ENCODE peak calls at places on chromosomes 6 and 20, in seven cellular contexts. One of them, this sample, is unnamed.

GRCh38 chr6:1667012-1667804 is 57.5 kb downstream of the FOXC1 start:
- DNase-seq in IMR-90: peak
- DNase-seq in mesenchymal stem cell: peak
- DNase-seq in H1: no peak
- DNase-seq in mesendoderm: no peak
- DNase-seq in neuronal stem cell: no peak
- DNase-seq in H9: no peak
- DNase-seq in this sample: no peak

GRCh38 chr20:62736026-62736406 is 27.4 kb downstream of the NTSR1 start:
- DNase-seq in mesenchymal stem cell: no peak
- DNase-seq in mesendoderm: no peak
- DNase-seq in H9: no peak
- DNase-seq in neuronal stem cell: no peak
- DNase-seq in IMR-90: no peak
- DNase-seq in H1: no peak
- DNase-seq in this sample: no peak

GRCh38 chr20:13322621-13323020 is 101.5 kb downstream of the ISM1 start:
- DNase-seq in neuronal stem cell: no peak
- DNase-seq in mesenchymal stem cell: no peak
- DNase-seq in IMR-90: no peak
- DNase-seq in H9: no peak
- DNase-seq in H1: no peak
- DNase-seq in mesendoderm: peak
- DNase-seq in this sample: no peak

GRCh38 chr6:49841424-49841823 is 24.9 kb downstream of the CRISP1 start:
- DNase-seq in H1: no peak
- DNase-seq in IMR-90: no peak
- DNase-seq in neuronal stem cell: no peak
- DNase-seq in mesendoderm: no peak
- DNase-seq in mesenchymal stem cell: no peak
- DNase-seq in H9: no peak
- DNase-seq in this sample: no peak

GRCh38 chr6:136695410-136695809 is 96.9 kb downstream of the MAP3K5 start:
- DNase-seq in H9: no peak
- DNase-seq in mesendoderm: no peak
- DNase-seq in mesenchymal stem cell: no peak
- DNase-seq in IMR-90: no peak
- DNase-seq in neuronal stem cell: no peak
- DNase-seq in H1: no peak
- DNase-seq in this sample: no peak

GRCh38 chr20:56786503-56786902 is 157.4 kb downstream of the TFAP2C start:
- DNase-seq in H1: no peak
- DNase-seq in neuronal stem cell: no peak
- DNase-seq in IMR-90: no peak
- DNase-seq in H9: no peak
- DNase-seq in mesendoderm: no peak
- DNase-seq in mesenchymal stem cell: no peak
- DNase-seq in this sample: no peak

GRCh38 chr6:4280721-4281120 is 145.3 kb upstream of the ECI2 start:
- DNase-seq in neuronal stem cell: no peak
- DNase-seq in mesenchymal stem cell: peak
- DNase-seq in H1: no peak
- DNase-seq in IMR-90: peak
- DNase-seq in H9: no peak
- DNase-seq in mesendoderm: peak
- DNase-seq in this sample: no peak

GRCh38 chr6:131250121-131250520 is 114.9 kb downstream of the AKAP7 start:
- DNase-seq in mesenchymal stem cell: peak
- DNase-seq in mesendoderm: peak
- DNase-seq in neuronal stem cell: peak
- DNase-seq in H1: no peak
- DNase-seq in IMR-90: peak
- DNase-seq in H9: peak
- DNase-seq in this sample: no peak

GRCh38 chr6:125588268-125588667 is 161.2 kb upstream of the HEY2 start:
- DNase-seq in IMR-90: no peak
- DNase-seq in mesendoderm: peak
- DNase-seq in mesenchymal stem cell: no peak
- DNase-seq in H9: no peak
- DNase-seq in H1: no peak
- DNase-seq in neuronal stem cell: no peak
- DNase-seq in this sample: no peak

GRCh38 chr6:166515072-166515810 is 71.2 kb downstream of the RAMACL start:
- DNase-seq in mesendoderm: peak
- DNase-seq in IMR-90: peak
- DNase-seq in mesenchymal stem cell: peak
- DNase-seq in H1: no peak
- DNase-seq in H9: no peak
- DNase-seq in neuronal stem cell: no peak
- DNase-seq in this sample: peak

GRCh38 chr6:43798688-43799444 is 28.9 kb downstream of the VEGFA start:
- DNase-seq in H1: no peak
- DNase-seq in H9: no peak
- DNase-seq in mesenchymal stem cell: peak
- DNase-seq in neuronal stem cell: no peak
- DNase-seq in mesendoderm: peak
- DNase-seq in IMR-90: peak
- DNase-seq in this sample: peak

GRCh38 chr6:134585529-134585873 is 267.6 kb upstream of the SGK1 start:
- DNase-seq in mesendoderm: peak
- DNase-seq in neuronal stem cell: no peak
- DNase-seq in mesenchymal stem cell: no peak
- DNase-seq in H9: no peak
- DNase-seq in H1: no peak
- DNase-seq in IMR-90: no peak
- DNase-seq in this sample: peak

GRCh38 chr20:56855693-56856092 is 226.6 kb downstream of the TFAP2C start:
- DNase-seq in H1: no peak
- DNase-seq in H9: no peak
- DNase-seq in mesendoderm: no peak
- DNase-seq in mesenchymal stem cell: no peak
- DNase-seq in IMR-90: no peak
- DNase-seq in neuronal stem cell: no peak
- DNase-seq in this sample: no peak

GRCh38 chr20:63084563-63084927 is 77.8 kb upstream of the BHLHE23 start:
- DNase-seq in neuronal stem cell: no peak
- DNase-seq in mesendoderm: no peak
- DNase-seq in mesenchymal stem cell: no peak
- DNase-seq in H9: no peak
- DNase-seq in IMR-90: no peak
- DNase-seq in H1: no peak
- DNase-seq in this sample: no peak

GRCh38 chr6:54618597-54618996 is 228.0 kb upstream of the FAM83B start:
- DNase-seq in H9: no peak
- DNase-seq in H1: no peak
- DNase-seq in mesendoderm: no peak
- DNase-seq in IMR-90: no peak
- DNase-seq in mesenchymal stem cell: peak
- DNase-seq in neuronal stem cell: no peak
- DNase-seq in this sample: no peak

GRCh38 chr6:151553416-151554158 is 59.8 kb downstream of the CCDC170 start:
- DNase-seq in mesenchymal stem cell: no peak
- DNase-seq in IMR-90: no peak
- DNase-seq in neuronal stem cell: no peak
- DNase-seq in H9: no peak
- DNase-seq in H1: no peak
- DNase-seq in mesendoderm: no peak
- DNase-seq in this sample: no peak

GRCh38 chr6:17418281-17419188 is 25.1 kb downstream of the CAP2 start:
- DNase-seq in mesendoderm: peak
- DNase-seq in H9: peak
- DNase-seq in neuronal stem cell: no peak
- DNase-seq in H1: no peak
- DNase-seq in mesenchymal stem cell: peak
- DNase-seq in IMR-90: peak
- DNase-seq in this sample: peak

GRCh38 chr20:48010623-48011022 is 225.3 kb upstream of the SULF2 start:
- DNase-seq in mesendoderm: no peak
- DNase-seq in neuronal stem cell: no peak
- DNase-seq in IMR-90: no peak
- DNase-seq in H9: no peak
- DNase-seq in H1: no peak
- DNase-seq in mesenchymal stem cell: no peak
- DNase-seq in this sample: no peak
- H3K18ac ChIP-seq in mesendoderm: no peak
- H3K18ac ChIP-seq in neuronal stem cell: no peak
- H3K18ac ChIP-seq in IMR-90: no peak
- H3K18ac ChIP-seq in H9: no peak
- H3K18ac ChIP-seq in H1: no peak
- H3K18ac ChIP-seq in mesenchymal stem cell: no peak
- H3K18ac ChIP-seq in this sample: no peak

DNA sequence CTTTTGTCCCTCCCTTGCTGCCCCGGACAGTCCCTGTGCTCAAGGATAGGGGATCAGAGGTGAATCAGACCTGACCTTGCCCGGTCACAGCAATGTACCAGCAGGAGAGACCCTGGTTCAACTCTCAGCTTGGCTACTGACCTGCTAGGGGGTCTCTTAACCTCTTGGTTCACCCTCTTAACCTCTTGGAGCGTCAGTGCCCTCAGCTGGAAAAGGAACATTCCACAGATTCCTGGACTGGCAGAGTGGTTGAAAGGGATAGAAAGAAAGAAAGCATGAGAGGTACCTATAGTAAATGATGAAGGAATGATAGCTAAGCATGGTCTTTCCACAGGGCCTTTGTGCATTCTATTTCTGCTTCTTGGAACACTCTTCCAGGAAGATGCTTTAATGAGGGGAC is 25.2 kb downstream of the SNAI1 start:
- DNase-seq in IMR-90: no peak
- DNase-seq in H1: no peak
- DNase-seq in mesenchymal stem cell: no peak
- DNase-seq in neuronal stem cell: no peak
- DNase-seq in mesendoderm: no peak
- DNase-seq in H9: no peak
- DNase-seq in this sample: no peak
- H3K18ac ChIP-seq in IMR-90: no peak
- H3K18ac ChIP-seq in H1: no peak
- H3K18ac ChIP-seq in mesenchymal stem cell: no peak
- H3K18ac ChIP-seq in neuronal stem cell: peak
- H3K18ac ChIP-seq in mesendoderm: no peak
- H3K18ac ChIP-seq in H9: no peak
- H3K18ac ChIP-seq in this sample: no peak

GRCh38 chr6:68333444-68333843 is 301.6 kb upstream of the ADGRB3 start:
- DNase-seq in H1: no peak
- DNase-seq in neuronal stem cell: no peak
- DNase-seq in IMR-90: no peak
- DNase-seq in mesendoderm: no peak
- DNase-seq in H9: no peak
- DNase-seq in mesenchymal stem cell: no peak
- DNase-seq in this sample: no peak
- H3K18ac ChIP-seq in H1: no peak
- H3K18ac ChIP-seq in neuronal stem cell: no peak
- H3K18ac ChIP-seq in IMR-90: no peak
- H3K18ac ChIP-seq in mesendoderm: no peak
- H3K18ac ChIP-seq in H9: no peak
- H3K18ac ChIP-seq in mesenchymal stem cell: no peak
- H3K18ac ChIP-seq in this sample: no peak

GRCh38 chr6:30311101-30311500 is 15.6 kb upstream of the TRIM39 start:
- DNase-seq in H9: no peak
- DNase-seq in mesendoderm: peak
- DNase-seq in IMR-90: no peak
- DNase-seq in mesenchymal stem cell: no peak
- DNase-seq in H1: no peak
- DNase-seq in neuronal stem cell: no peak
- DNase-seq in this sample: no peak
- H3K18ac ChIP-seq in H9: no peak
- H3K18ac ChIP-seq in mesendoderm: no peak
- H3K18ac ChIP-seq in IMR-90: no peak
- H3K18ac ChIP-seq in mesenchymal stem cell: no peak
- H3K18ac ChIP-seq in H1: no peak
- H3K18ac ChIP-seq in neuronal stem cell: no peak
- H3K18ac ChIP-seq in this sample: no peak

GRCh38 chr6:36267731-36268477 is 2.0 kb upstream of the PNPLA1 start:
- DNase-seq in H1: no peak
- DNase-seq in mesendoderm: no peak
- DNase-seq in IMR-90: no peak
- DNase-seq in H9: no peak
- DNase-seq in neuronal stem cell: no peak
- DNase-seq in mesenchymal stem cell: no peak
- DNase-seq in this sample: peak

GRCh38 chr6:36265744-36266143 is 4.1 kb upstream of the PNPLA1 start:
- DNase-seq in H1: no peak
- DNase-seq in H9: no peak
- DNase-seq in neuronal stem cell: no peak
- DNase-seq in mesendoderm: no peak
- DNase-seq in mesenchymal stem cell: no peak
- DNase-seq in IMR-90: no peak
- DNase-seq in this sample: no peak

GRCh38 chr6:36268478-36269248 is 1.2 kb upstream of the PNPLA1 start:
- DNase-seq in H1: no peak
- DNase-seq in H9: no peak
- DNase-seq in neuronal stem cell: no peak
- DNase-seq in mesenchymal stem cell: no peak
- DNase-seq in mesendoderm: no peak
- DNase-seq in IMR-90: peak
- DNase-seq in this sample: peak

GRCh38 chr6:36266913-36267644 is 2.8 kb upstream of the PNPLA1 start:
- DNase-seq in neuronal stem cell: no peak
- DNase-seq in H1: no peak
- DNase-seq in IMR-90: no peak
- DNase-seq in mesenchymal stem cell: no peak
- DNase-seq in H9: no peak
- DNase-seq in mesendoderm: no peak
- DNase-seq in this sample: peak

GRCh38 chr6:36263390-36263789 is 6.5 kb upstream of the PNPLA1 start:
- DNase-seq in H1: no peak
- DNase-seq in neuronal stem cell: no peak
- DNase-seq in mesenchymal stem cell: no peak
- DNase-seq in mesendoderm: no peak
- DNase-seq in IMR-90: no peak
- DNase-seq in H9: no peak
- DNase-seq in this sample: no peak
- H3K18ac ChIP-seq in H1: no peak
- H3K18ac ChIP-seq in neuronal stem cell: no peak
- H3K18ac ChIP-seq in mesenchymal stem cell: no peak
- H3K18ac ChIP-seq in mesendoderm: no peak
- H3K18ac ChIP-seq in IMR-90: no peak
- H3K18ac ChIP-seq in H9: no peak
- H3K18ac ChIP-seq in this sample: no peak

GRCh38 chr6:19772891-19773290 is 64.3 kb upstream of the ID4 start:
- DNase-seq in H1: no peak
- DNase-seq in mesenchymal stem cell: no peak
- DNase-seq in mesendoderm: peak
- DNase-seq in neuronal stem cell: no peak
- DNase-seq in H9: no peak
- DNase-seq in IMR-90: no peak
- DNase-seq in this sample: no peak
- H3K18ac ChIP-seq in H1: no peak
- H3K18ac ChIP-seq in mesenchymal stem cell: no peak
- H3K18ac ChIP-seq in mesendoderm: no peak
- H3K18ac ChIP-seq in neuronal stem cell: no peak
- H3K18ac ChIP-seq in H9: no peak
- H3K18ac ChIP-seq in IMR-90: no peak
- H3K18ac ChIP-seq in this sample: no peak

GRCh38 chr6:6971369-6971768 is 136.4 kb upstream of the RREB1 start:
- DNase-seq in mesendoderm: no peak
- DNase-seq in H9: no peak
- DNase-seq in neuronal stem cell: no peak
- DNase-seq in H1: no peak
- DNase-seq in IMR-90: no peak
- DNase-seq in mesenchymal stem cell: no peak
- DNase-seq in this sample: no peak
- H3K18ac ChIP-seq in mesendoderm: no peak
- H3K18ac ChIP-seq in H9: no peak
- H3K18ac ChIP-seq in neuronal stem cell: no peak
- H3K18ac ChIP-seq in H1: no peak
- H3K18ac ChIP-seq in IMR-90: no peak
- H3K18ac ChIP-seq in mesenchymal stem cell: no peak
- H3K18ac ChIP-seq in this sample: no peak

This sample was measured in trophoblast cell.